ENCODE peak calls at places on chromosome 12, in four cellular contexts. One of them, this sample, is unnamed.

GRCh38 chr12:71941174-71941573 is 2.5 kb downstream of the TPH2 start:
- DNase-seq in activated naive CD4-positive, alpha-beta T cell: no peak
- DNase-seq in AG09319: no peak
- DNase-seq in NCI-H1092: no peak
- DNase-seq in this sample: no peak

GRCh38 chr12:69157023-69157655 is 82.2 kb upstream of the CPSF6 start:
- DNase-seq in activated naive CD4-positive, alpha-beta T cell: peak
- DNase-seq in AG09319: peak
- DNase-seq in NCI-H1092: peak
- DNase-seq in this sample: peak

GRCh38 chr12:39047539-39048078 is 142.2 kb upstream of the CPNE8 start:
- DNase-seq in activated naive CD4-positive, alpha-beta T cell: no peak
- DNase-seq in AG09319: no peak
- DNase-seq in NCI-H1092: no peak
- DNase-seq in this sample: no peak

GRCh38 chr12:58814036-58814435 is 106.3 kb downstream of the LRIG3 start:
- DNase-seq in activated naive CD4-positive, alpha-beta T cell: no peak
- DNase-seq in AG09319: no peak
- DNase-seq in NCI-H1092: no peak
- DNase-seq in this sample: peak

GRCh38 chr12:122031342-122032216 is 9.9 kb downstream of the BCL7A start:
- DNase-seq in activated naive CD4-positive, alpha-beta T cell: peak
- DNase-seq in AG09319: no peak
- DNase-seq in NCI-H1092: no peak
- DNase-seq in this sample: peak

GRCh38 chr12:75315518-75315917 is 14.6 kb downstream of the CAPS2 start:
- DNase-seq in activated naive CD4-positive, alpha-beta T cell: no peak
- DNase-seq in AG09319: no peak
- DNase-seq in NCI-H1092: no peak
- DNase-seq in this sample: peak

GRCh38 chr12:8687846-8688601 is 9.8 kb upstream of the RIMKLB start:
- DNase-seq in activated naive CD4-positive, alpha-beta T cell: no peak
- DNase-seq in AG09319: peak
- DNase-seq in NCI-H1092: peak
- DNase-seq in this sample: peak

GRCh38 chr12:132872073-132872855 is 15.1 kb downstream of the CHFR start:
- DNase-seq in activated naive CD4-positive, alpha-beta T cell: no peak
- DNase-seq in AG09319: no peak
- DNase-seq in NCI-H1092: no peak
- DNase-seq in this sample: no peak

GRCh38 chr12:16526693-16527092 is 79.3 kb downstream of the LMO3 start:
- DNase-seq in activated naive CD4-positive, alpha-beta T cell: no peak
- DNase-seq in AG09319: peak
- DNase-seq in NCI-H1092: no peak
- DNase-seq in this sample: peak

GRCh38 chr12:5135126-5135525 is 91.4 kb downstream of the KCNA5 start:
- DNase-seq in activated naive CD4-positive, alpha-beta T cell: no peak
- DNase-seq in AG09319: no peak
- DNase-seq in NCI-H1092: no peak
- DNase-seq in this sample: no peak

GRCh38 chr12:68334136-68334535 is 2.0 kb upstream of the MDM1 start:
- DNase-seq in activated naive CD4-positive, alpha-beta T cell: no peak
- DNase-seq in AG09319: no peak
- DNase-seq in NCI-H1092: peak
- DNase-seq in this sample: no peak

GRCh38 chr12:1920971-1921370 is 2.5 kb upstream of the CACNA2D4 start:
- DNase-seq in activated naive CD4-positive, alpha-beta T cell: no peak
- DNase-seq in AG09319: no peak
- DNase-seq in NCI-H1092: no peak
- DNase-seq in this sample: no peak

GRCh38 chr12:97921957-97922722 is 459.5 kb downstream of the RMST start:
- DNase-seq in activated naive CD4-positive, alpha-beta T cell: no peak
- DNase-seq in AG09319: peak
- DNase-seq in NCI-H1092: no peak
- DNase-seq in this sample: peak

GRCh38 chr12:68880660-68881325 is 52.2 kb downstream of the CPM start:
- DNase-seq in activated naive CD4-positive, alpha-beta T cell: no peak
- DNase-seq in AG09319: no peak
- DNase-seq in NCI-H1092: no peak
- DNase-seq in this sample: no peak

GRCh38 chr12:13982010-13982409 is 608 bp upstream of the GRIN2B start:
- DNase-seq in activated naive CD4-positive, alpha-beta T cell: no peak
- DNase-seq in AG09319: no peak
- DNase-seq in NCI-H1092: no peak
- DNase-seq in this sample: no peak

GRCh38 chr12:27257104-27257848 is 13.2 kb downstream of the STK38L start:
- DNase-seq in activated naive CD4-positive, alpha-beta T cell: no peak
- DNase-seq in AG09319: no peak
- DNase-seq in NCI-H1092: no peak
- DNase-seq in this sample: peak

GRCh38 chr12:94282675-94283074 is 134.3 kb downstream of the PLXNC1 start:
- DNase-seq in activated naive CD4-positive, alpha-beta T cell: no peak
- DNase-seq in AG09319: no peak
- DNase-seq in NCI-H1092: no peak
- DNase-seq in this sample: no peak

GRCh38 chr12:58588771-58589170 is 331.5 kb downstream of the LRIG3 start:
- DNase-seq in activated naive CD4-positive, alpha-beta T cell: no peak
- DNase-seq in AG09319: no peak
- DNase-seq in NCI-H1092: no peak
- DNase-seq in this sample: peak

GRCh38 chr12:92551853-92552397 is 150.9 kb upstream of the PLEKHG7 start:
- DNase-seq in activated naive CD4-positive, alpha-beta T cell: no peak
- DNase-seq in AG09319: peak
- DNase-seq in NCI-H1092: no peak
- DNase-seq in this sample: peak

GRCh38 chr12:100447405-100447804 is 26.3 kb upstream of the NR1H4 start:
- DNase-seq in activated naive CD4-positive, alpha-beta T cell: no peak
- DNase-seq in AG09319: no peak
- DNase-seq in NCI-H1092: no peak
- DNase-seq in this sample: no peak

GRCh38 chr12:109385339-109386078 is 37.8 kb downstream of the MYO1H start:
- DNase-seq in activated naive CD4-positive, alpha-beta T cell: no peak
- DNase-seq in AG09319: peak
- DNase-seq in NCI-H1092: no peak
- DNase-seq in this sample: peak

GRCh38 chr12:101327054-101327453 is 47.1 kb downstream of the UTP20 start:
- DNase-seq in activated naive CD4-positive, alpha-beta T cell: no peak
- DNase-seq in AG09319: no peak
- DNase-seq in NCI-H1092: no peak
- DNase-seq in this sample: no peak

GRCh38 chr12:105945935-105946334 is 192.8 kb downstream of the NUAK1 start:
- DNase-seq in activated naive CD4-positive, alpha-beta T cell: no peak
- DNase-seq in AG09319: no peak
- DNase-seq in NCI-H1092: no peak
- DNase-seq in this sample: no peak

GRCh38 chr12:110067531-110067930 is 19.2 kb upstream of the C12orf76 start:
- DNase-seq in activated naive CD4-positive, alpha-beta T cell: no peak
- DNase-seq in AG09319: no peak
- DNase-seq in NCI-H1092: no peak
- DNase-seq in this sample: no peak

GRCh38 chr12:49274396-49275069 is 9.7 kb downstream of the TUBA1C start:
- DNase-seq in activated naive CD4-positive, alpha-beta T cell: no peak
- DNase-seq in AG09319: no peak
- DNase-seq in NCI-H1092: no peak
- DNase-seq in this sample: no peak

GRCh38 chr12:31803306-31804184 is 74.7 kb upstream of the AMN1 start:
- DNase-seq in activated naive CD4-positive, alpha-beta T cell: no peak
- DNase-seq in AG09319: no peak
- DNase-seq in NCI-H1092: no peak
- DNase-seq in this sample: no peak

GRCh38 chr12:124040737-124041136 is 67.7 kb downstream of the ZNF664 start:
- DNase-seq in activated naive CD4-positive, alpha-beta T cell: no peak
- DNase-seq in AG09319: no peak
- DNase-seq in NCI-H1092: no peak
- DNase-seq in this sample: no peak

GRCh38 chr12:117152793-117153775 is 37.2 kb downstream of the FBXO21 start:
- DNase-seq in activated naive CD4-positive, alpha-beta T cell: no peak
- DNase-seq in AG09319: no peak
- DNase-seq in NCI-H1092: no peak
- DNase-seq in this sample: no peak

GRCh38 chr12:14656846-14657245 is 39.6 kb downstream of the GUCY2C start:
- DNase-seq in activated naive CD4-positive, alpha-beta T cell: no peak
- DNase-seq in AG09319: no peak
- DNase-seq in NCI-H1092: no peak
- DNase-seq in this sample: no peak

GRCh38 chr12:77667101-77667500 is 163.6 kb upstream of the NAV3 start:
- DNase-seq in activated naive CD4-positive, alpha-beta T cell: no peak
- DNase-seq in AG09319: no peak
- DNase-seq in NCI-H1092: no peak
- DNase-seq in this sample: peak

GRCh38 chr12:1593232-1594044 is 943 bp downstream of the FBXL14 start:
- DNase-seq in activated naive CD4-positive, alpha-beta T cell: no peak
- DNase-seq in AG09319: no peak
- DNase-seq in NCI-H1092: no peak
- DNase-seq in this sample: peak

GRCh38 chr12:49917126-49917787 is 13.6 kb upstream of the FAIM2 start:
- DNase-seq in activated naive CD4-positive, alpha-beta T cell: no peak
- DNase-seq in AG09319: no peak
- DNase-seq in NCI-H1092: no peak
- DNase-seq in this sample: no peak

GRCh38 chr12:46675736-46676135 is 150.1 kb downstream of the SLC38A4 start:
- DNase-seq in activated naive CD4-positive, alpha-beta T cell: no peak
- DNase-seq in AG09319: no peak
- DNase-seq in NCI-H1092: no peak
- DNase-seq in this sample: peak

GRCh38 chr12:124916370-124917134 is 2.1 kb upstream of the UBC start:
- DNase-seq in activated naive CD4-positive, alpha-beta T cell: no peak
- DNase-seq in AG09319: no peak
- DNase-seq in NCI-H1092: no peak
- DNase-seq in this sample: peak

GRCh38 chr12:121577443-121578180 is 3.2 kb downstream of the KDM2B start:
- DNase-seq in activated naive CD4-positive, alpha-beta T cell: no peak
- DNase-seq in AG09319: no peak
- DNase-seq in NCI-H1092: no peak
- DNase-seq in this sample: peak

GRCh38 chr12:94962680-94963079 is 40.8 kb downstream of the NDUFA12 start:
- DNase-seq in activated naive CD4-positive, alpha-beta T cell: no peak
- DNase-seq in AG09319: no peak
- DNase-seq in NCI-H1092: no peak
- DNase-seq in this sample: no peak

GRCh38 chr12:1873531-1874149 is 44.8 kb downstream of the CACNA2D4 start:
- DNase-seq in activated naive CD4-positive, alpha-beta T cell: no peak
- DNase-seq in AG09319: no peak
- DNase-seq in NCI-H1092: no peak
- DNase-seq in this sample: no peak

GRCh38 chr12:116880817-116881324 is 370 bp downstream of the HRK start:
- DNase-seq in activated naive CD4-positive, alpha-beta T cell: no peak
- DNase-seq in AG09319: no peak
- DNase-seq in NCI-H1092: peak
- DNase-seq in this sample: peak